ENCODE peak calls at places on chromosomes 12 and 14, in seven cellular contexts. Y, V, N, H, A, S and B are unnamed samples.

GRCh38 chr12:115672506-115673080 is 604.9 kb downstream of the MED13L start:
- DNase-seq in Y (no peak), V (no peak), N (no peak), H (no peak), A (no peak), S (no peak), B (no peak)

GRCh38 chr14:34014936-34015335 is 64.1 kb upstream of the EGLN3 start:
- DNase-seq in Y (no peak), V (no peak), N (no peak), H (no peak), A (no peak), S (no peak), B (no peak)

GRCh38 chr12:15546102-15546701 is 223.9 kb downstream of the PTPRO start:
- DNase-seq in Y (no peak), V (no peak), N (no peak), H (no peak), A (peak), S (no peak), B (no peak)

GRCh38 chr12:48940181-48940580 is 14.9 kb upstream of the FKBP11 start:
- DNase-seq in Y (no peak), V (no peak), N (no peak), H (no peak), A (no peak), S (no peak), B (no peak)

GRCh38 chr14:50924236-50924635 is 20.0 kb downstream of the PYGL start:
- DNase-seq in Y (no peak), V (no peak), N (no peak), H (no peak), A (no peak), S (no peak), B (no peak)

GRCh38 chr14:102507026-102507860 is 2.3 kb downstream of the ANKRD9 start:
- DNase-seq in Y (no peak), V (no peak), N (no peak), H (no peak), A (no peak), S (no peak), B (no peak)

GRCh38 chr14:87332001-87332400 is 661.0 kb downstream of the GALC start:
- DNase-seq in Y (peak), V (peak), N (no peak), H (no peak), A (no peak), S (no peak), B (no peak)

GRCh38 chr12:97313471-97314190 is 149.0 kb upstream of the RMST start:
- DNase-seq in Y (no peak), V (no peak), N (no peak), H (no peak), A (no peak), S (no peak), B (no peak)

GRCh38 chr12:127548123-127548553 is 718.8 kb upstream of the TMEM132C start:
- DNase-seq in Y (peak), V (peak), N (no peak), H (no peak), A (no peak), S (no peak), B (no peak)

GRCh38 chr14:50452979-50453705 is 56.5 kb upstream of the CDKL1 start:
- DNase-seq in Y (peak), V (peak), N (no peak), H (no peak), A (no peak), S (no peak), B (no peak)

GRCh38 chr12:11581179-11581755 is 68.2 kb upstream of the ETV6 start:
- DNase-seq in Y (peak), V (peak), N (peak), H (peak), A (peak), S (peak), B (peak)

GRCh38 chr12:54016478-54016964 is 7.7 kb downstream of the HOXC8 start:
- DNase-seq in Y (peak), V (peak), N (no peak), H (no peak), A (no peak), S (no peak), B (no peak)

GRCh38 chr14:93830753-93831461 is 42.6 kb upstream of the PRIMA1 start:
- DNase-seq in Y (no peak), V (no peak), N (no peak), H (no peak), A (no peak), S (no peak), B (no peak)

GRCh38 chr14:55430024-55430690 is 10.3 kb downstream of the TBPL2 start:
- DNase-seq in Y (peak), V (peak), N (peak), H (peak), A (peak), S (peak), B (peak)

GRCh38 chr14:74892745-74893144 is 11.0 kb downstream of the DLST start:
- DNase-seq in Y (no peak), V (no peak), N (no peak), H (no peak), A (no peak), S (no peak), B (no peak)

GRCh38 chr14:51529731-51530130 is 122.0 kb upstream of the FRMD6 start:
- DNase-seq in Y (no peak), V (no peak), N (no peak), H (no peak), A (no peak), S (no peak), B (no peak)

GRCh38 chr12:53756300-53757094 is 4.7 kb upstream of the CISTR start:
- DNase-seq in Y (no peak), V (no peak), N (no peak), H (no peak), A (peak), S (no peak), B (no peak)

GRCh38 chr12:29591140-29592020 is 93.9 kb upstream of the OVCH1 start:
- DNase-seq in Y (peak), V (no peak), N (peak), H (no peak), A (no peak), S (peak), B (peak)

GRCh38 chr14:50784683-50785505 is 46.1 kb downstream of the NIN start:
- DNase-seq in Y (no peak), V (no peak), N (no peak), H (no peak), A (no peak), S (no peak), B (no peak)

GRCh38 chr12:31813305-31813704 is 84.5 kb upstream of the AMN1 start:
- DNase-seq in Y (no peak), V (no peak), N (no peak), H (peak), A (no peak), S (no peak), B (no peak)

GRCh38 chr14:102655154-102655553 is 62.7 kb downstream of the RCOR1 start:
- DNase-seq in Y (no peak), V (peak), N (no peak), H (no peak), A (no peak), S (no peak), B (no peak)

GRCh38 chr12:42474391-42474790 is 115.2 kb downstream of the PRICKLE1 start:
- DNase-seq in Y (peak), V (peak), N (no peak), H (no peak), A (no peak), S (no peak), B (no peak)

GRCh38 chr14:76922599-76922998 is 96.4 kb downstream of the LRRC74A start:
- DNase-seq in Y (peak), V (no peak), N (no peak), H (no peak), A (no peak), S (no peak), B (no peak)

GRCh38 chr12:117367006-117367638 is 5.7 kb upstream of the NOS1 start:
- DNase-seq in Y (peak), V (peak), N (peak), H (peak), A (peak), S (peak), B (peak)

GRCh38 chr12:93706387-93706786 is 29.2 kb downstream of the CRADD start:
- DNase-seq in Y (no peak), V (no peak), N (no peak), H (no peak), A (no peak), S (no peak), B (no peak)

GRCh38 chr14:91380610-91381371 is 36.8 kb downstream of the CCDC88C start:
- DNase-seq in Y (peak), V (no peak), N (no peak), H (peak), A (peak), S (no peak), B (no peak)

GRCh38 chr14:91378945-91379932 is 38.4 kb downstream of the CCDC88C start:
- DNase-seq in Y (no peak), V (peak), N (no peak), H (peak), A (no peak), S (no peak), B (no peak)

GRCh38 chr14:91381801-91382670 is 35.6 kb downstream of the CCDC88C start:
- DNase-seq in Y (no peak), V (no peak), N (no peak), H (no peak), A (no peak), S (no peak), B (no peak)

GRCh38 chr14:91377700-91378652 is 39.6 kb downstream of the CCDC88C start:
- DNase-seq in Y (no peak), V (peak), N (no peak), H (peak), A (peak), S (no peak), B (no peak)

GRCh38 chr14:91380116-91380515 is 37.5 kb downstream of the CCDC88C start:
- DNase-seq in Y (no peak), V (no peak), N (no peak), H (no peak), A (no peak), S (no peak), B (no peak)
- TF ChIP-seq CTCF in Y (no peak), V (no peak), N (no peak), H (no peak), A (no peak), S (no peak), B (no peak)

DNA sequence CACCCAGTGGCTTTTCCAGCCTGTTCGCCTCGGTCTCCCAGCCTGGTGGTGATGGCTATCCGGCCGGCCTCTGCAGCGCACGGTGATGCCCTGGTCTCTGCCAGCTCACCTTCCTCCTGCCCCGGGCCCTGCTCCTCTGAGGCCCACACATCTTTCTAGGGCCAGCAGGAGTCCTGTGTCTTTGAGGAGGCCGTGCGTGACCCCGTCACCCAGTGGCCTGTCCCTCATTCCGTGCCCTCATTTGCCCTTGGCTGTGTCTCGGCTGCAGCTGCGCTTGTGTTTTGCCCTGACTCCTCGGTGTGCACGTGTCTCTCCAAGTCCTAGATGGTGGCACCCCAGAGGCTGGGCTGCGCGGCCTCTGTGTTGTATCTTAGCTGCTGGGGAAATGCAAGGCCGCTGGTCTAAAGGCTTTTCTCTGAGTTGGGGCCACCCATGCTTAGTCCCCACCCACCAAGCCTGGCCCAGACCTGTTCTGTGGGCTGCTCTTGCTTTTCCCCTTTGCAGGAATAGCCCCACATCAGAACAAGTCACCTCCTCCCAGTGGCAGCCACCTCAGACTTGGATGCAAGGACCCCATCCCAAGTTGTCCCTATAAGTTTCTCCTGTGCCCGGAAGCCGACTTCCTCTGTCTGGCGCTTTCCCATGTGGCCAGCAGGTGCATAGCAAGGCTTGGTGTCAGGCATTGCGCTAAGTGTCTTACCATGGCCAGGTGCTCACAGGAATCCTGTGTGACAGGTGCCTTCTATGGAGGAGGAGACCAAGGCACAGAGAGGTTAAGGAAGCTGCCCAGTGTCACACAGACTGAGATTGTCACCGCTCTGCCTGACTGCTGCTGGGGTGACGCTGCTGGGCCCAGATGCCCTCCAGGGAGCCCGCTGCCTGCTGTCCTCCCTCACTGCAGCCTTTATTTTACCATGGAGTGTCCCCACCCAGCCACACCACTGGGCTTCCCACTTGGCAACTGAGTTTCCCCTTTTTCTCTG is 64.5 kb downstream of the TSPAN9 start:
- DNase-seq in Y (no peak), V (peak), N (no peak), H (no peak), A (no peak), S (no peak), B (no peak)
- TF ChIP-seq CTCF in Y (no peak), V (peak), N (no peak), H (no peak), A (no peak), S (no peak), B (no peak)

GRCh38 chr14:48973136-48973535 is 613.0 kb downstream of the RPS29 start:
- DNase-seq in Y (no peak), V (no peak), N (no peak), H (no peak), A (no peak), S (no peak), B (no peak)

GRCh38 chr14:48970995-48971394 is 615.2 kb downstream of the RPS29 start:
- DNase-seq in Y (no peak), V (peak), N (no peak), H (no peak), A (no peak), S (no peak), B (no peak)

GRCh38 chr14:48974994-48975393 is 611.2 kb downstream of the RPS29 start:
- DNase-seq in Y (no peak), V (no peak), N (no peak), H (no peak), A (peak), S (no peak), B (no peak)
- TF ChIP-seq CTCF in Y (no peak), V (no peak), N (no peak), H (no peak), A (peak), S (no peak), B (no peak)

DNA sequence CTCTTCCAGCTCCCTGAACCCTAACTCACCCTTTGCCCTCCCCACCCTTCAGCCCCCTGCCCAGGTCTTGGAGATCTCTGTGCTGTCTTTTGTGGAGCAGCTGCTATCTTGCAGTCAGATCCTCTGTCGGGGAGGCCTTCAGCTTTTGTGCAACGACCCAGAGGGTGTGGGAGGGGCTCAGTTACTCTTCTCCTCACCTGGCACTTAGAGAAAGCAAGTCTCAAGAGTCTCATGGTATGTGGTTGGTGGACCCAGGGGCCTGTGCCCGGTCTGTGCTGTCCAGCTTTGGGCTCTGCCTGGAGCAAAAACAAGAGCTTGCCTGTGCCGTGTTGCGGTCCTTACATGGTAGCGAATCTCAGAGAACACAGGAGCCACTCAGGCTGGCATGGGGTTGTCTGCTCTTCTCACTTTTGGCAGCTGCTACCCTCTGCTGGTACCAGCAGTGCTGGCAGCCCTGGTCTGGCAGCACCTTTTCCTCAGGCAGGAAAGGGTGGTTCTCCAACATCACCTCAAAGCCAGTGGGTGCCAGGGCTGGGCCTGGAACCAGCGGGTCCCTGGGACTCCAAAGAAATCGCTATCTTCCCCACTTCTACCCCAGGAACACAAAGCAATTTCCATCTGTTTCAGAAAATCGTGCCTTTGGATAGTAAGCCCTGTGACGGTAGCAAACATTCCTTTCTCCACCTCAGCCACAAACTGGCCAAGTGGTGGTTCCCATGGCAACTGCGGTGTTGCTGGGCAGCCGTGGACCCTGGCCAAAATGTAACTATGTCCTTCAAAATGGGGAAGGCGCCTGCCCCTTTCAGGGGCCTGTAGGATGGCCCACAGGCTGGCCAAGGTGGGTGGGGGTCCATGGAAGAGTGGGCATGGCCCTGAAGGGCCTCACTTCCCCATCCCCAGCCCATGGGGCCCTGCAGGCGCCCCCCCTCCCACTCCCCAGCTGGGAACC is 90.0 kb downstream of the RIN3 start:
- DNase-seq in Y (peak), V (peak), N (peak), H (peak), A (no peak), S (no peak), B (no peak)
- TF ChIP-seq CTCF in Y (peak), V (peak), N (peak), H (no peak), A (no peak), S (no peak), B (no peak)

DNA sequence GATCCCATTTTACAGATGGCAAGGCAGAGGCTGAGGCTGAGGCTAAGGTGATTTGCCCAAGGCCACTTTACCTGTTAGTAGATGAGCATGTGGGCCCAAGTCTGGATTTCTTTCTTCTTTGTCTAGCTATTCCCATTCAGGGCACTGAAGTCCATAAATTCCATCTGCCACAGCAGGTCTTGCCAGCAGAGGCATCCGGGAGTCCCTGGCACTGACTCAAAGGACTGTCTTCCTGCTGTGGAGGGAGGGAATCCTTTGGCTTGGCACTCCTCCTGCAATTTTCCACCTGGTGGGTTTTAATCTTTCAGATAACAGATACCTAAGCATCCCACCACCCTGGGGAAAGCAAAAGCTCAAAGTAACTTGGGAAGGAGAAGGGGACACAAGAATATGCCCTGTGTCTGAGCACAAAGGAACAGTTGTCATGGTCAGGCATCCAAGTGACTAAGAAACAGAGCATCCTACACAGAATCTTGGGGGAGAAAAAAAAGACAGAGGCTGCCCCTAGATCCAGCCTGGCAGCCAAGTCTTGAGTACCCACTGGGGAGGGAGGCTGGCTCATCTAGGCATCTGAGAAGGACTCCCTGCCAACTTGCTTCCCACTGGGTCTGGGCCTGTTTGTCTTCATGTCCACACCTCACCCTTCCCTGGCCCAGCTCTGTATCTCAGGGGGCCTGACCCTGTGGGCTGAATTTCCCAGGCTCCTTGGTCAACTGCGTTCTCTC is 35.6 kb upstream of the CMKLR1 start:
- DNase-seq in Y (no peak), V (no peak), N (no peak), H (no peak), A (no peak), S (no peak), B (no peak)
- TF ChIP-seq CTCF in Y (no peak), V (no peak), N (no peak), H (no peak), A (no peak), S (no peak), B (no peak)